ENCODE peak calls at places on chromosome 11, in seven cellular contexts. U, W, A, K, G, V and R are unnamed samples.

GRCh38 chr11:134665571-134666268 is 253.7 kb upstream of the B3GAT1 start:
- DNase-seq in G (no peak), U (no peak), A (no peak), V (no peak), K (no peak), W (no peak), R (no peak)

GRCh38 chr11:112871909-112872511 is 89.2 kb upstream of the NCAM1 start:
- DNase-seq in A (no peak), V (no peak), G (no peak), K (no peak), U (no peak), W (no peak), R (no peak)

GRCh38 chr11:131108780-131109179 is 192.5 kb upstream of the SNX19 start:
- DNase-seq in A (no peak), K (no peak), W (no peak), V (no peak), U (no peak), G (peak), R (no peak)

GRCh38 chr11:128867277-128867676 is at the start of gene KCNJ1:
- DNase-seq in K (no peak), W (no peak), V (no peak), A (no peak), U (no peak), G (peak), R (no peak)

GRCh38 chr11:26914968-26915367 is 78.9 kb upstream of the FIBIN start:
- DNase-seq in V (no peak), W (no peak), K (no peak), A (peak), U (no peak), G (no peak), R (peak)

GRCh38 chr11:72333657-72334056 is 89.7 kb upstream of the PHOX2A start:
- DNase-seq in V (no peak), K (peak), U (peak), W (peak), G (no peak), A (peak), R (peak)

GRCh38 chr11:72378704-72379383 is 55.5 kb downstream of the CLPB start:
- DNase-seq in V (no peak), U (no peak), W (no peak), G (no peak), A (no peak), K (no peak), R (no peak)

GRCh38 chr11:131038597-131038996 is 122.3 kb upstream of the SNX19 start:
- DNase-seq in W (peak), U (peak), A (peak), G (peak), K (peak), V (no peak), R (peak)

GRCh38 chr11:75868990-75869389 is 54.0 kb downstream of the UVRAG start:
- DNase-seq in G (no peak), W (peak), U (no peak), A (no peak), K (peak), V (no peak), R (no peak)

GRCh38 chr11:10197091-10197490 is 96.9 kb downstream of the SBF2 start:
- DNase-seq in A (no peak), K (no peak), G (peak), U (no peak), V (no peak), W (no peak), R (no peak)

GRCh38 chr11:101478587-101479375 is 105.0 kb downstream of the TRPC6 start:
- DNase-seq in U (peak), K (no peak), G (no peak), W (no peak), A (no peak), V (no peak), R (no peak)

GRCh38 chr11:69442012-69442806 is 39.3 kb upstream of the LINC01488 start:
- DNase-seq in K (no peak), V (no peak), W (no peak), A (no peak), G (peak), U (no peak), R (no peak)

GRCh38 chr11:12274558-12275197 is 102.7 kb upstream of the PARVA start:
- DNase-seq in G (peak), U (no peak), K (no peak), A (no peak), W (no peak), V (no peak), R (no peak)

GRCh38 chr11:118064956-118065355 is 11.9 kb upstream of the TMPRSS4 start:
- DNase-seq in W (no peak), A (no peak), K (no peak), G (no peak), U (no peak), V (no peak), R (no peak)

GRCh38 chr11:59550842-59551650 is 39.7 kb downstream of the OR4D9 start:
- DNase-seq in K (peak), G (peak), U (peak), A (peak), W (peak), V (peak), R (peak)

GRCh38 chr11:59552844-59553243 is 41.5 kb downstream of the OR4D9 start:
- DNase-seq in W (no peak), G (no peak), U (peak), A (no peak), V (no peak), K (no peak), R (no peak)

GRCh38 chr11:59551651-59552521 is 40.5 kb downstream of the OR4D9 start:
- DNase-seq in W (peak), K (peak), G (peak), U (peak), V (peak), A (peak), R (peak)

GRCh38 chr11:59548309-59548656 is 36.9 kb downstream of the OR4D9 start:
- DNase-seq in G (no peak), K (no peak), A (no peak), W (no peak), U (no peak), V (no peak), R (no peak)

DNA sequence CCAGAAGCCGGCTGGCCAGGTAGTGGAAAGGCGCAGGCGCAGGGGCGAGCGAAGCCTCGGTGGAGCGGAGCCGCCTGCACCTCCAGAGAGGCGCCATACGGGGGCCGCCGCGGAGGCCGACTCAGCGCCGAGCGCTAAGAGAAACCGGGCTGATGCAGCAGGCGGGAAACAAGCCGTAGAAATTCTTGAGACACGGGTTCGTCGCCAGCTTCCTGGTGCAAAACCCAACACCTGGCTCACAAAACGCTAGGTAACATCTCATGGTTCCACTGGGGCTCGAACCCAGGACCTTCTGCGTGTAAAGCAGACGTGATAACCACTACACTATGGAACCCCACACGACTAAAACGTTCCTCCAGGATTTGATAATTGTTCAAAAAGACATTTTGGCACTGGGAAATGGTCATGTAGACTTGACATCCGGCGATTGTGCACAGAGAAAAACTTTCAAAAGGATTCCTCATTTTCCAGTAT is 39.1 kb downstream of the OR4D9 start:
- DNase-seq in W (peak), K (peak), V (peak), U (peak), A (peak), G (peak), R (peak)
- TF ChIP-seq CTCF in W (peak), K (peak), V (peak), U (peak), A (peak), G (peak), R (peak)

GRCh38 chr11:110289472-110289871 is 6.9 kb downstream of the RDX start:
- DNase-seq in U (no peak), G (no peak), V (no peak), K (no peak), W (no peak), A (no peak), R (no peak)

GRCh38 chr11:110287537-110287936 is 8.9 kb downstream of the RDX start:
- DNase-seq in K (no peak), U (no peak), A (no peak), W (no peak), V (no peak), G (no peak), R (peak)

GRCh38 chr11:110294509-110294908 is 1.9 kb downstream of the RDX start:
- DNase-seq in V (no peak), A (no peak), G (no peak), U (peak), W (no peak), K (no peak), R (no peak)

GRCh38 chr11:110286298-110287040 is 9.9 kb downstream of the RDX start:
- DNase-seq in G (no peak), V (no peak), A (no peak), K (no peak), W (no peak), U (no peak), R (peak)

DNA sequence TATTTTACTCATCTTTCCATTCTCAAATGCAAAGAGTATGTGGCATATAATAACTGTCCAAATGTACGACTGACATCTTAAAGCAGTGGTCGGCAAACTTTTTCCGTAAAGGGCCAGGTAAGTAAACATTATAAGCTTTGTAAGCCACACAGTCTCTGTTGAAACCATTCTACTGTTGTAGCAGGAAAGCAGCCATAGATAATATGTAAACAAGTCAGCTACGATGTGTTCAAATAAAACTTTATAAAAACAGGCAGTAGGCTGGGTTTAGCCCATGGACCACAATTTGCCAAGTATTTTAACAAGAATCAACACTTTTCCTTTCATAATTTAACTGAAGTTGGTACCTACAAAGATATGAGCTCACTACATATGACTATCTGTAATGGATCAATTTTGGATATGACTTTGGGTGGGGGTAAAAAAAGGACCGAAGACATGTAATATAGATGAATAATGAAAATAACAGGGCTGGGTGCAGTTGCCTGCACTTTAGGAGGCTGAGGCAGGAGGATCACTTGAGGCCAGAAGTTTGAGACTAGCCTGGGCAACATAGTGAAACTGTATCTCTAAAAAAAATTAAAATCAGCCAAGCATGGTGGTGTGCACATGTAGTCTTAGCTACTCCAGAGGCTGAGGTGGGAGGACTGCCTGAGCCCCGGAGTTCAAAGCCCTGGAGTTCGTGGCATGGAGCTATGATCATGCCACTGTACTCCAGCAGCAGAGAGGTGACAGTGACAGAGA is 5.7 kb downstream of the RDX start:
- DNase-seq in A (no peak), W (no peak), V (no peak), G (no peak), K (no peak), U (no peak), R (no peak)
- TF ChIP-seq EZH2phosphoT487 in A (no peak), W (no peak), V (no peak), G (no peak), K (no peak), U (no peak), R (no peak)

GRCh38 chr11:111575748-111576147 is 26.5 kb upstream of the SIK2 start:
- DNase-seq in W (no peak), A (no peak), G (no peak), K (no peak), V (no peak), U (no peak), R (no peak)

GRCh38 chr11:111571829-111572501 is 30.3 kb upstream of the SIK2 start:
- DNase-seq in G (peak), W (no peak), A (no peak), V (no peak), K (no peak), U (no peak), R (no peak)

GRCh38 chr11:111570796-111571195 is 30.3 kb downstream of the LAYN start:
- DNase-seq in K (no peak), V (no peak), W (no peak), A (no peak), G (no peak), U (no peak), R (no peak)

GRCh38 chr11:111573821-111574249 is 28.4 kb upstream of the SIK2 start:
- DNase-seq in G (no peak), A (no peak), U (no peak), V (no peak), K (no peak), W (no peak), R (no peak)

GRCh38 chr11:111574373-111575230 is 27.6 kb upstream of the SIK2 start:
- DNase-seq in G (no peak), A (no peak), U (no peak), W (no peak), V (no peak), K (no peak), R (peak)
- TF ChIP-seq CTCF in G (peak), A (no peak), U (peak), W (no peak), V (no peak), K (no peak), R (peak)

GRCh38 chr11:921921-922678 is 3.6 kb upstream of the AP2A2 start:
- DNase-seq in W (no peak), U (peak), G (no peak), V (no peak), K (no peak), A (no peak), R (no peak)

GRCh38 chr11:925496-926301 is at the start of gene AP2A2:
- DNase-seq in U (peak), K (peak), W (peak), V (peak), G (peak), A (peak), R (peak)

GRCh38 chr11:925158-925495 is 543 bp upstream of the AP2A2 start:
- DNase-seq in U (peak), V (no peak), A (peak), K (no peak), W (no peak), G (no peak), R (no peak)

GRCh38 chr11:924406-925157 is 1.1 kb upstream of the AP2A2 start:
- DNase-seq in G (no peak), K (no peak), W (peak), A (no peak), V (no peak), U (no peak), R (no peak)

DNA sequence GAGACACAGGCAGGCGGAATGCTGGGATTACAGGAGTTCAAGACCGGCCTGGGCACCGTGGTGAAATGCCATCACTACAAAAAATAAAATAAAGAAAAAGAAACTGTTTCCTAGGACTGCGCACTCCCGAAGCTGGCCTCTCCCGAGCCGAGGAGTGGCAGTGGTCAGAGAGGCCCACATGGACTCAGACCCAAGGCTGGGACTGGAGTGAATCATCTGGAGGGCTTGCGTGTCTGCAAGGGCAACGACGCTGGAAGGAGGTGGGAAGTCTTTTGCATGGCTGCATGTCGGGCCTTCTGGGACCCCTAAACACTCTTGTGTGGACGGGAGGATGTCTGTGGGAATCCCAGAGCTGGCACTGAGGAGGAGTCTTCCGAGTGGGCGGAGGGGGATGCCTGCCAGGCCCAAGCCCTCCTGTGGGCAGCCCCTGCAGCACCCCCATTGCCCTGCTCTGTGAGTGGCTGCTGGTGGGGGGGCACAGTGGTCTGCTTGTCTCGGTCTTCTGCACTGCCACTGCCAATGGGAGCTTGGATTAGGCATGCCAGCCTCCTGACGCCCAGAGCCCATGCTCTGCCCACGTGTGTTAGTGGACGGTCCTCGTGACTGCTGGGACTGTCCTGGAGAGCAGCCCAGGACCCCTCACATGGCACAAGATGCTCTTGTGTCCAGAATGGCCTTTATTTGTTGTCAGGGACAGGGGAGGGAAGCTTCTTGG is 1.8 kb upstream of the AP2A2 start:
- DNase-seq in K (no peak), W (no peak), U (no peak), A (no peak), G (no peak), V (no peak), R (no peak)
- TF ChIP-seq EZH2phosphoT487 in K (no peak), W (no peak), U (no peak), A (no peak), G (no peak), V (no peak), R (no peak)